ENCODE peak calls at places on chromosome 14, in eight cellular contexts. K, A, Q, R, F, H, L and I are unnamed samples.

GRCh38 chr14:87133073-87133815 is 859.7 kb downstream of the GALC start:
- DNase-seq in K (no peak), A (no peak), Q (peak; percentile 77), F (no peak), R (no peak), H (no peak), L (no peak), I (no peak)

GRCh38 chr14:71959055-71959454 is 26.8 kb downstream of the RGS6 start:
- DNase-seq in Q (no peak), K (no peak), A (no peak), R (no peak), H (no peak), L (no peak), F (no peak), I (no peak)

GRCh38 chr14:96757456-96757855 is 39.7 kb upstream of the VRK1 start:
- DNase-seq in R (no peak), Q (no peak), L (no peak), F (no peak), K (no peak), H (no peak), A (no peak), I (no peak)

GRCh38 chr14:23099212-23099861 is 4.0 kb downstream of the C14orf119 start:
- DNase-seq in H (peak; percentile 59), R (no peak), F (no peak), Q (no peak), A (no peak), K (no peak), L (no peak), I (peak; percentile 62)

GRCh38 chr14:91377700-91378652 is 39.6 kb downstream of the CCDC88C start:
- DNase-seq in F (no peak), R (no peak), H (no peak), K (peak; percentile 89), L (no peak), A (peak; percentile 75), Q (peak; percentile 43), I (no peak)

GRCh38 chr14:58944226-58944769 is 244.2 kb upstream of the DAAM1 start:
- DNase-seq in R (no peak), A (peak; percentile 68), Q (no peak), L (no peak), K (peak; percentile 62), H (no peak), F (no peak), I (no peak)

GRCh38 chr14:103087343-103087835 is 3.4 kb downstream of the LBHD2 start:
- DNase-seq in K (no peak), L (peak; percentile 41), F (no peak), A (no peak), H (no peak), Q (no peak), R (no peak), I (peak; percentile 44)

GRCh38 chr14:97033556-97034081 is 236.4 kb downstream of the VRK1 start:
- DNase-seq in A (no peak), Q (no peak), L (no peak), H (no peak), R (no peak), F (no peak), K (no peak), I (no peak)

GRCh38 chr14:99603471-99603933 is 505 bp downstream of the CCDC85C start:
- DNase-seq in L (no peak), F (peak; percentile 65), K (peak; percentile 28), Q (peak; percentile 62), H (no peak), R (peak; percentile 42), A (peak; percentile 60), I (no peak)
- H3K4me3 ChIP-seq in L (no peak overlapping the region), F (peak overlapping the region; percentile 43), K (peak overlapping the region; percentile 33), Q (peak overlapping the region; percentile 57), H (peak overlapping the region; percentile 42), R (peak overlapping the region; percentile 50), A (peak overlapping the region; percentile 71), I (peak overlapping the region; percentile 89)

DNA sequence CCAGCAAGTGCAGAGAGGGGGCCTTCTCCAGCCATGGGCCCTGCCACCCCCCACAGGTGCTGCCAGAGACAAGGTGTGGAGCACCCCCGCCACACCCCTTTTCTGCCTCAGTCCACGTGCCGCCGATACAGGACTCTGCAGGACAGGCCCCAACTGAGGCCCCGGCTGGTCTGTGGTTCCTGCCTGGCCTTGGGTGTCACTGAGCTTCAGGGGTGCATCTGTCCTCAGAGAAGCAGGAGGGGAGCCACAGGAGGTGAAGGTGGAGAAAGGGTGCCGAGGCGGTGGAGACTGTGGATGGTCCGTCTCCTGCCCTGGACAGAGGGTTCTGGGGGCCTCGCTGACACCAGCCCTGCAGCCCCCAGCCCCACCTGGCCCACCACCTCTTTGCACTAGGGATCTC is 63.1 kb downstream of the KIF26A start:
- DNase-seq in R (no peak), K (no peak), H (no peak), A (no peak), F (no peak), L (no peak), Q (no peak), I (no peak)
- H3K9me3 ChIP-seq in R (no peaks in the 10 kb centered on the region), K (no peaks in the 10 kb centered on the region), H (no peaks in the 10 kb centered on the region), A (no peaks in the 10 kb centered on the region), F (no peaks in the 10 kb centered on the region), L (no peaks in the 10 kb centered on the region), Q (no peaks in the 10 kb centered on the region), I (no peaks in the 10 kb centered on the region)

GRCh38 chr14:104821229-104821945 is 20.5 kb downstream of the ZBTB42 start:
- DNase-seq in L (peak; percentile 73), F (no peak), H (no peak), Q (no peak), A (peak; percentile 38), K (no peak), R (no peak), I (no peak)

GRCh38 chr14:104824353-104824997 is 23.6 kb downstream of the ZBTB42 start:
- DNase-seq in F (no peak), R (no peak), H (no peak), Q (no peak), A (no peak), L (no peak), K (no peak), I (no peak)

GRCh38 chr14:104820669-104821228 is 19.8 kb downstream of the ZBTB42 start:
- DNase-seq in F (no peak), L (peak; percentile 86), Q (peak; percentile 90), K (peak; percentile 63), H (no peak), R (peak; percentile 81), A (peak; percentile 70), I (peak; percentile 81)

GRCh38 chr14:104822821-104823615 is 22.1 kb downstream of the ZBTB42 start:
- DNase-seq in H (no peak), K (no peak), F (no peak), L (peak; percentile 35), R (no peak), A (peak; percentile 42), Q (no peak), I (no peak)

GRCh38 chr14:104821971-104822608 is 21.2 kb downstream of the ZBTB42 start:
- DNase-seq in R (no peak), K (no peak), H (no peak), F (no peak), L (peak; percentile 59), A (peak; percentile 38), Q (no peak), I (no peak)
- H3K4me3 ChIP-seq in R (no peak overlapping the region), K (no peak overlapping the region), H (no peak overlapping the region), F (no peak overlapping the region), L (no peak overlapping the region), A (no peak overlapping the region), Q (no peak overlapping the region), I (no peak overlapping the region)

GRCh38 chr14:64799555-64799954 is 80.2 kb downstream of the SPTB start:
- DNase-seq in R (no peak), A (no peak), F (no peak), Q (no peak), K (no peak), L (peak; percentile 37), H (no peak), I (no peak)
- H3K9me3 ChIP-seq in R (no peaks in the 10 kb centered on the region), A (no peaks in the 10 kb centered on the region), F (no peaks in the 10 kb centered on the region), Q (no peaks in the 10 kb centered on the region), K (no peaks in the 10 kb centered on the region), L (no peaks in the 10 kb centered on the region), H (no peaks in the 10 kb centered on the region), I (no peaks in the 10 kb centered on the region)

DNA sequence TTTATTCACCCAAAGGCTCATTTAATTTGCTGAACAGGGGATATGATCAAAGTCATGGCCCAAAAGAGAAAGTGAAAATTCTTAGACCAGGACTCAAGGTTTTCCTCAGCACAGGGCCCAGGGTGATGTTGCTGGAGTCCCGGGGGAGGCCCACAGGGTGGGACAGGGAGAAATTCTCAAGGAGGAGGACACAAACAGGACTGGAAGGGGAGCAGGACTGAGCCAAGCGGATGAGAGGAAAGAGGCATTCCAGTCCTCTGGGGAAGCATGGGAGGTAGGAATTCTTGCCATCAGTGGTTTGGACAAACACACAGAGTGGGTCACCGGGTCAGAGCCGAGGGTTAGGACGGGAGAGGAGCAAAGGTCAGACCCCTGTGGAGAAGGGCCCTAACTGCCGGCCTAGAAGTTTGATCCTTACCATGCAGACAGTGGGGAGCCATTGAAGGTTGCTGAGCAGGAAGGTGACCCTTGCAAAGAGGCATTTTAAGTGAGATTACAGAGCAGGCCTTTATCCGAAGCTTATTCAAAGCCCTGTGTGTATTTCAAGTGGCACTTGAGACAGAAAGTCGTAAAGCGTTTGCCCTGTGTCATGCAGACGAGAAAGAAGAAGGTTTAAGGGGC is 68.4 kb upstream of the PTGR2 start:
- DNase-seq in K (no peak), H (peak; percentile 44), Q (no peak), A (no peak), R (no peak), F (no peak), L (no peak), I (no peak)
- H3K4me3 ChIP-seq in K (no peak overlapping the region), H (no peak overlapping the region), Q (no peak overlapping the region), A (no peak overlapping the region), R (no peak overlapping the region), F (no peak overlapping the region), L (no peak overlapping the region), I (no peak overlapping the region)

DNA sequence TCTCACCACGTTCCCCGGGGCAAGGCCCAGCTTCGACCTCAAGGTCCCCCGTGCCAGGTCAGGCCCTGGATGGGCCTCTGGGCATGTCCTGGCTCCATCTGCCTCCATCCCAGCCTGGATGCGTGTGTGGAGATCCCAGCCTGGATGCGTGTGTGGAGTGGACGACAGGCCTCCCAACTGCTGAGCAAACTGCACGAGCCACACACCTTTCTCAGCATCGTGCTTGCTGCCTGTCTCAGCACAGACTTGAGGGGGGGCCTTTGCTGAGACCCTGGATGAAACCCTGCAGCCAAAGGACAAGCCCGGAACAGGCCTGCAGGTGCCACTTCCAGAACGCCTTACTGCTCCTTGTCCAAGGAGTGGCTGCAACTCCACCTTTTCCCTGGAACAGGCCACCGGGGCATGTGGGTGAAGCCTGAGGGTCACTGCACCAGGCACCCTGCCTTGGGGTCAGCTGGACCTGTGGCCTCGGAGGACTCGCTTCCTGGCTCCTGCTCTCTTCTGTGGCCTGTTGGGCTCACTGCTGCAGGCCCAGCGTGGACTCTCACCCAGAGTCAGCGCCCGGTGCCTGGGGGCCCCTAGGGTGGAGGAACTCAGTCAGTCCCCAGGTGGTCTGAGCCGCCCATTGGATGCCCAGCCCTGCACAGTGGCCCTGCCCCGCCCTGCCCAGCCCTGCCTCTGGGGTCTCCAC is 176.0 kb downstream of the KIF26A start:
- DNase-seq in H (peak; percentile 70), R (no peak), F (no peak), K (no peak), L (no peak), A (peak; percentile 37), Q (no peak), I (peak; percentile 36)
- H3K9me3 ChIP-seq in H (no peaks in the 10 kb centered on the region), R (no peaks in the 10 kb centered on the region), F (no peaks in the 10 kb centered on the region), K (no peaks in the 10 kb centered on the region), L (no peaks in the 10 kb centered on the region), A (no peaks in the 10 kb centered on the region), Q (no peaks in the 10 kb centered on the region), I (no peaks in the 10 kb centered on the region)